ENCODE peak calls at places on chromosome 22, in ten cellular contexts. One of them, this sample, is unnamed.

GRCh38 chr22:49247194-49247924 is 580.3 kb downstream of the BRD1 start:
- DNase-seq in HFFc6: no peak
- DNase-seq in esophagus squamous epithelium: no peak
- DNase-seq in lower leg skin: no peak
- DNase-seq in GM06990: no peak
- DNase-seq in HFF-Myc: no peak
- DNase-seq in endodermal cell: no peak
- DNase-seq in fibroblast of the aortic adventitia: no peak
- DNase-seq in cardiac muscle cell: no peak
- DNase-seq in endothelial cell: no peak
- DNase-seq in this sample: no peak

GRCh38 chr22:26631282-26631681 is 9.5 kb downstream of the CRYBA4 start:
- DNase-seq in HFFc6: no peak
- DNase-seq in esophagus squamous epithelium: no peak
- DNase-seq in lower leg skin: no peak
- DNase-seq in GM06990: no peak
- DNase-seq in HFF-Myc: no peak
- DNase-seq in endodermal cell: no peak
- DNase-seq in fibroblast of the aortic adventitia: no peak
- DNase-seq in cardiac muscle cell: no peak
- DNase-seq in endothelial cell: no peak
- DNase-seq in this sample: no peak

GRCh38 chr22:29267462-29267857 is 321 bp downstream of the RHBDD3 start:
- DNase-seq in HFFc6: no peak
- DNase-seq in esophagus squamous epithelium: no peak
- DNase-seq in lower leg skin: no peak
- DNase-seq in GM06990: no peak
- DNase-seq in HFF-Myc: no peak
- DNase-seq in endodermal cell: no peak
- DNase-seq in fibroblast of the aortic adventitia: no peak
- DNase-seq in cardiac muscle cell: no peak
- DNase-seq in endothelial cell: no peak
- DNase-seq in this sample: no peak

GRCh38 chr22:28978158-28978557 is 83.5 kb downstream of the C22orf31 start:
- DNase-seq in HFFc6: no peak
- DNase-seq in esophagus squamous epithelium: no peak
- DNase-seq in lower leg skin: no peak
- DNase-seq in GM06990: no peak
- DNase-seq in HFF-Myc: no peak
- DNase-seq in endodermal cell: no peak
- DNase-seq in fibroblast of the aortic adventitia: peak; percentile 28
- DNase-seq in cardiac muscle cell: peak; percentile 38
- DNase-seq in endothelial cell: no peak
- DNase-seq in this sample: no peak

GRCh38 chr22:23163665-23164064 is 16.6 kb upstream of the BCR start:
- DNase-seq in HFFc6: no peak
- DNase-seq in esophagus squamous epithelium: no peak
- DNase-seq in lower leg skin: peak; percentile 38
- DNase-seq in GM06990: no peak
- DNase-seq in HFF-Myc: no peak
- DNase-seq in endodermal cell: no peak
- DNase-seq in fibroblast of the aortic adventitia: peak; percentile 48
- DNase-seq in cardiac muscle cell: no peak
- DNase-seq in endothelial cell: no peak
- DNase-seq in this sample: no peak

GRCh38 chr22:27075028-27075678 is 417.8 kb downstream of the MIAT start:
- DNase-seq in HFFc6: no peak
- DNase-seq in esophagus squamous epithelium: no peak
- DNase-seq in lower leg skin: no peak
- DNase-seq in GM06990: no peak
- DNase-seq in HFF-Myc: no peak
- DNase-seq in endodermal cell: peak; percentile 80
- DNase-seq in fibroblast of the aortic adventitia: no peak
- DNase-seq in cardiac muscle cell: no peak
- DNase-seq in endothelial cell: peak; percentile 27
- DNase-seq in this sample: no peak

GRCh38 chr22:35637254-35637653 is 11.0 kb upstream of the APOL6 start:
- DNase-seq in HFFc6: no peak
- DNase-seq in esophagus squamous epithelium: no peak
- DNase-seq in lower leg skin: no peak
- DNase-seq in GM06990: no peak
- DNase-seq in HFF-Myc: no peak
- DNase-seq in endodermal cell: no peak
- DNase-seq in fibroblast of the aortic adventitia: no peak
- DNase-seq in cardiac muscle cell: no peak
- DNase-seq in endothelial cell: no peak
- DNase-seq in this sample: no peak

GRCh38 chr22:50641696-50642607 is 14.0 kb upstream of the ARSA start:
- DNase-seq in HFFc6: no peak
- DNase-seq in esophagus squamous epithelium: no peak
- DNase-seq in lower leg skin: no peak
- DNase-seq in GM06990: no peak
- DNase-seq in HFF-Myc: no peak
- DNase-seq in endodermal cell: peak; percentile 86
- DNase-seq in fibroblast of the aortic adventitia: no peak
- DNase-seq in cardiac muscle cell: peak; percentile 75
- DNase-seq in endothelial cell: no peak
- DNase-seq in this sample: no peak

DNA sequence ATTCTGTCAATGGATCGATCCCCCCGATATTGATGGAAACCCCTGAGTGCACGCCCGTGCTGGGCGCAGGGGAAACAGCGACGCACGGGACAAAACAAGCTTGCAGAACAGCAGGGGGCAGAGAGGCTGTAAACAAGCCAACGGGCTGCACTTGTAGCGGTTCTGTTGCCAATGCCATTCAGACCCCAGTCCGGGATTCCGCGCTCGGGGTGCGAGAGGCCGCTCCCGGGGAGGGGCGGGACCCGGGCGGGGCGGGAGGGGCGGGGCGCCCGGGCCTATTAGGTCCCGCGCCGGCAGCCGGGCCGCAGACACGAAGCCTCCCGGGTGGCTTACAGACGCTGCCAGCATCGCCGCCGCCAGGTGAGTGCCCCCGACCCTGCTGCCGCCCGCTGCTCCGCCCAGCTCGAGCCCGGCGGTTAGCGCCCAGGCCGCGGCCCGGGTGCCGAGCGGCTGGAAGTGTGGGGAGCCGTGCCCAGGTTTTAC is at the start of gene BIK:
- DNase-seq in HFFc6: no peak
- DNase-seq in esophagus squamous epithelium: no peak
- DNase-seq in lower leg skin: no peak
- DNase-seq in GM06990: peak; percentile 67
- DNase-seq in HFF-Myc: no peak
- DNase-seq in endodermal cell: peak; percentile 92
- DNase-seq in fibroblast of the aortic adventitia: peak; percentile 19
- DNase-seq in cardiac muscle cell: peak; percentile 35
- DNase-seq in endothelial cell: peak; percentile 50
- DNase-seq in this sample: no peak
- TF ChIP-seq CTCF in HFFc6: peak; percentile 39
- TF ChIP-seq CTCF in esophagus squamous epithelium: peak; percentile 21
- TF ChIP-seq CTCF in lower leg skin: no peak
- TF ChIP-seq CTCF in GM06990: peak; percentile 48
- TF ChIP-seq CTCF in HFF-Myc: peak; percentile 23
- TF ChIP-seq CTCF in endodermal cell: no peak
- TF ChIP-seq CTCF in fibroblast of the aortic adventitia: peak; percentile 27
- TF ChIP-seq CTCF in cardiac muscle cell: peak; percentile 31
- TF ChIP-seq CTCF in endothelial cell: no peak
- TF ChIP-seq CTCF in this sample: peak; percentile 27

DNA sequence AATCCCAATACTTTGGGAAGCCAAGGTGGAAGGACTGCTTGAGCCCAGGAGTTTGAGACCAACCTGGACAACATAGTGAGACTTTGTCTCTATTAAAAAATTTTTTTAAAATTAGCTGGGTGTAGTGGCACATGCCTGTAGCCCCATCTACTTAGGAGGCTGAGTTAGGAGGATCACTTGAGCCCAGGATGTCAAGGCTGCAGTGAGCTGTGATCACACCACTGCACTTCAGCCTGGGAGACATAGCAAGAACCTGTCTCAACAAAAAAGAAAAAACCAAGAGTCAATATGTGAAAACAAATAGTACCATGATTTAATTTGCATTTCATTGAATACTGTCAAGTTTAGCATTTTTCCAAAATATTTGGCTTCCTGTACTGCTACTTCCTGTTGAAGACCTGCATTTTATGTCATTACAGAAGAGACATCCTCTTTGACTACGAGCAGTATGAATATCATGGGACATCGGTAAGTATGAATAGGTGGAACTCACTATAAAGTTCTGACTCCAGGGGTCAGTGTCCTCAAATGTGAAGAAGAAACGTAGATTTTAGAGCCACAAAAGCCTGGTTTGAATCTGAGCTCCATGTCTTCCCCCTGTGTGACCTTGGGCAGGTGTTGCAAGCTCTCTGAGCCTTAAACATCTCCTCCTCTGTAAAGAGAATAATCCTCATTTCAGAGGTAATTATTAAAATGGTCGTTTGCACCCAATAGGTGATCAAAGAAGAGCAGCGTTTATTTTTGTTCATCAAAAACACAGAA is 16.0 kb downstream of the CDC45 start:
- DNase-seq in HFFc6: peak; percentile 23
- DNase-seq in esophagus squamous epithelium: no peak
- DNase-seq in lower leg skin: no peak
- DNase-seq in GM06990: no peak
- DNase-seq in HFF-Myc: no peak
- DNase-seq in endodermal cell: no peak
- DNase-seq in fibroblast of the aortic adventitia: peak; percentile 62
- DNase-seq in cardiac muscle cell: peak; percentile 45
- DNase-seq in endothelial cell: peak; percentile 18
- DNase-seq in this sample: no peak
- TF ChIP-seq CTCF in HFFc6: peak; percentile 69
- TF ChIP-seq CTCF in esophagus squamous epithelium: peak; percentile 11
- TF ChIP-seq CTCF in lower leg skin: no peak
- TF ChIP-seq CTCF in GM06990: peak; percentile 7
- TF ChIP-seq CTCF in HFF-Myc: no peak
- TF ChIP-seq CTCF in endodermal cell: peak; percentile 65
- TF ChIP-seq CTCF in fibroblast of the aortic adventitia: no peak
- TF ChIP-seq CTCF in cardiac muscle cell: peak; percentile 14
- TF ChIP-seq CTCF in endothelial cell: peak; percentile 41
- TF ChIP-seq CTCF in this sample: peak; percentile 5

GRCh38 chr22:22059476-22060002 is 77.0 kb upstream of the TOP3B start:
- DNase-seq in HFFc6: no peak
- DNase-seq in esophagus squamous epithelium: no peak
- DNase-seq in lower leg skin: no peak
- DNase-seq in GM06990: no peak
- DNase-seq in HFF-Myc: no peak
- DNase-seq in endodermal cell: no peak
- DNase-seq in fibroblast of the aortic adventitia: no peak
- DNase-seq in cardiac muscle cell: no peak
- DNase-seq in endothelial cell: no peak
- DNase-seq in this sample: no peak

GRCh38 chr22:22060200-22061084 is 77.9 kb upstream of the TOP3B start:
- DNase-seq in HFFc6: peak; percentile 12
- DNase-seq in esophagus squamous epithelium: no peak
- DNase-seq in lower leg skin: no peak
- DNase-seq in GM06990: peak; percentile 77
- DNase-seq in HFF-Myc: no peak
- DNase-seq in endodermal cell: peak; percentile 96
- DNase-seq in fibroblast of the aortic adventitia: peak; percentile 44
- DNase-seq in cardiac muscle cell: peak; percentile 53
- DNase-seq in endothelial cell: peak; percentile 82
- DNase-seq in this sample: no peak

GRCh38 chr22:22062306-22062793 is 79.8 kb upstream of the TOP3B start:
- DNase-seq in HFFc6: no peak
- DNase-seq in esophagus squamous epithelium: no peak
- DNase-seq in lower leg skin: no peak
- DNase-seq in GM06990: no peak
- DNase-seq in HFF-Myc: no peak
- DNase-seq in endodermal cell: no peak
- DNase-seq in fibroblast of the aortic adventitia: no peak
- DNase-seq in cardiac muscle cell: no peak
- DNase-seq in endothelial cell: no peak
- DNase-seq in this sample: no peak

GRCh38 chr22:22058649-22059475 is 76.3 kb upstream of the TOP3B start:
- DNase-seq in HFFc6: no peak
- DNase-seq in esophagus squamous epithelium: no peak
- DNase-seq in lower leg skin: no peak
- DNase-seq in GM06990: no peak
- DNase-seq in HFF-Myc: no peak
- DNase-seq in endodermal cell: no peak
- DNase-seq in fibroblast of the aortic adventitia: no peak
- DNase-seq in cardiac muscle cell: no peak
- DNase-seq in endothelial cell: no peak
- DNase-seq in this sample: no peak

DNA sequence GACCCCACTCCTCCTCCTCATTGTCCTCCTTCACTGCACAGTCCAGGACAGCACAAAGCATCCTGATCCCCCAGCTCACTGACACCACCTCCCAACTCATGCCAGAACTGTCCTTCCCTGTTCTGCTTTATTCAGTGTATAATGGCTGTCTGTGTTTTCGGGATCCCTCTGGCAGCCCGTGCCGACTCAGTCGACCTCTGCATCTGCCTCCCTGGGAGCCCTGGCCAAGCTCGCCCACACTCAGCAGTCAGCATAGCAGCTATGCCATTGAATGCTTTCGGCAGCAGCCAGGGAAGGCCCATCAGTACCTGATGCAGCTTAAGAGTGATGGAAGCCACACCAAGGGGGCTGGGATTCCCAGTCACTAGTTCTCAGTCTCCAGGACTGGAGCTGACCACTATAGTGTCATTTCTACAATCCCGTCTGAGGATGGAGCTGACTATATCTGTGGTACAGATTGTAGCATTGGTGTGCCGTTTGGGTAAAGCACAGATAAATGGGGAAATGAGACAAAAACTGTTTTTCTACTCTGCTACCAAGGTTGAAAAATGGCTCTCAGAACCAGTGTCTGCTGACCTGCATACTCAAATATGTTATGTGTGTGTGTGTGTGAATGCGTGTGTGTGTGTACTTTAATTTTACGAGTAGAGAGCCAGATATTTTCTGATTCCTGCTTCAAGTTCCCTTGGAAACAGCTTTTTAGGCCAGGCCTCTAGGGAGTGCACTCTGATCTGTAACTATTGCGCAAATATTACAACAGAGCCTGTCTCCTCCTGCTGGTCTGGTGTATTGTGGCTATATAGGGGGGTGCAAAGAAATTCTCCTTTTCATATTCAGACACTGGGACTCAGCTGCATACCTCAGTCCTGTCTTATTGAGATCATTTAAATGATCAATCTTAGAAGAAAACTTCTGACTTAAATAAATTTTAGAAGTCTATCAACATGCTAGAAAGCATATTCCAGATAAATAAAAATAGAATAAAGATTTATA is 78.8 kb upstream of the TOP3B start:
- DNase-seq in HFFc6: peak; percentile 39
- DNase-seq in esophagus squamous epithelium: no peak
- DNase-seq in lower leg skin: peak; percentile 47
- DNase-seq in GM06990: no peak
- DNase-seq in HFF-Myc: no peak
- DNase-seq in endodermal cell: no peak
- DNase-seq in fibroblast of the aortic adventitia: peak; percentile 85
- DNase-seq in cardiac muscle cell: peak; percentile 93
- DNase-seq in endothelial cell: no peak
- DNase-seq in this sample: no peak
- TF ChIP-seq CTCF in HFFc6: no peak
- TF ChIP-seq CTCF in esophagus squamous epithelium: no peak
- TF ChIP-seq CTCF in lower leg skin: no peak
- TF ChIP-seq CTCF in GM06990: no peak
- TF ChIP-seq CTCF in HFF-Myc: no peak
- TF ChIP-seq CTCF in endodermal cell: no peak
- TF ChIP-seq CTCF in fibroblast of the aortic adventitia: peak; percentile 67
- TF ChIP-seq CTCF in cardiac muscle cell: peak; percentile 51
- TF ChIP-seq CTCF in endothelial cell: no peak
- TF ChIP-seq CTCF in this sample: peak; percentile 6

DNA sequence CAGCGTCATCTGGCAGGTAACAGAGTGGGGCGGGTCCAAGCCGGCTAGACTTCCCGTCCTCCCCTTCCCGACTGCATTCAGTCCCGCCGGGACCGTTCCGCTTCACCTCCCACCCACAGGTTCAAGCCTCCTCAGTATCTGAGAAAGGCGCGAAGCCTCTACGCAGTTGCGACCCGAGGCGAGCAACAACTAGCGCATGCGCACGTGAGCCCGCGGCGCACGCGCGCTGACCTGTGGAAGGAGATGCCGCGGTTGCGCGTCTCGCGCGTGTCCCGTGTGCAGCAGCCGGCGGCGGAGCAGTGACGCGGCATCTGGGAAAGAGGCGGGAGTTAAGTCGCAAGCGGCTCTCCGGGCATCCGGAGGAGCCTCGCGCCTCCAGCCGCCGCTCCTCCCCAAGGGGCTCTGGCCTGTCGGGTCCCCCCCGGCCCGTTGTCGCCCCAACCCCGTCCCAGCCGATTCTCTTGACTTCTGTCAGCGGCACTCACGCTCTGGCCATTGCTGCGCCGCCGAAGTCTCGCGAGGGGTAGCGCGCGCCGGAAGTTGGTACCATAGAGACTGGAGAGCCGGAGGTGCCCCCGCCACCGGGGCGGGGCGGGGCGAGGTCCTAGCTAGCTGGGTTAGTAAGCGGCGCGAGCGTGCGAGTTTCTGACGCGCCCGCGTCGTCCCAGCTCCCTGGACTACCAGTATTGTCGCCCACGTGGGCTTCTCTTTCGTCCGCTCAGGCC is at the start of gene THAP7:
- DNase-seq in HFFc6: peak; percentile 91
- DNase-seq in esophagus squamous epithelium: peak; percentile 87
- DNase-seq in lower leg skin: peak; percentile 95
- DNase-seq in GM06990: peak; percentile 100
- DNase-seq in HFF-Myc: peak; percentile 66
- DNase-seq in endodermal cell: peak; percentile 98
- DNase-seq in fibroblast of the aortic adventitia: peak; percentile 96
- DNase-seq in cardiac muscle cell: peak; percentile 96
- DNase-seq in endothelial cell: peak; percentile 94
- DNase-seq in this sample: peak; percentile 65
- TF ChIP-seq CTCF in HFFc6: no peak
- TF ChIP-seq CTCF in esophagus squamous epithelium: peak; percentile 11
- TF ChIP-seq CTCF in lower leg skin: no peak
- TF ChIP-seq CTCF in GM06990: no peak
- TF ChIP-seq CTCF in HFF-Myc: no peak
- TF ChIP-seq CTCF in endodermal cell: no peak
- TF ChIP-seq CTCF in fibroblast of the aortic adventitia: no peak
- TF ChIP-seq CTCF in cardiac muscle cell: no peak
- TF ChIP-seq CTCF in endothelial cell: no peak
- TF ChIP-seq CTCF in this sample: no peak